ENCODE peak calls at places on chromosomes 2 and 18, in nine cellular contexts. Z is A549, E is suprapubic skin, O is sigmoid colon, L is gastrocnemius medialis, X is prostate gland, H is IMR-90, M is heart left ventricle, U is testis. D is an unnamed sample. For H3K4me1, the result is how much of the 10 kb centered on the place peaks cover.

GRCh38 chr2:240569998-240570530 is 1.8 kb downstream of the RNPEPL1 start:
- DNase-seq in Z (no peak), E (peak), O (no peak), L (peak), X (no peak), H (no peak), M (peak), U (no peak), D (no peak)

GRCh38 chr18:53702480-53702879 is 522.0 kb downstream of the MBD2 start:
- DNase-seq in Z (no peak), E (no peak), O (no peak), L (no peak), X (no peak), H (no peak), M (no peak), U (no peak), D (no peak)

GRCh38 chr18:53946561-53946960 is 277.9 kb downstream of the MBD2 start:
- DNase-seq in Z (no peak), E (no peak), O (no peak), L (no peak), X (no peak), H (no peak), M (no peak), U (no peak), D (no peak)

GRCh38 chr18:80157708-80158343 is 48.8 kb downstream of the ADNP2 start:
- DNase-seq in Z (peak), E (peak), O (peak), L (peak), X (peak), H (peak), M (peak), U (peak), D (peak)

GRCh38 chr2:154264024-154264423 is 392.3 kb downstream of the GALNT13 start:
- DNase-seq in Z (peak), E (no peak), O (no peak), L (no peak), X (no peak), H (no peak), M (no peak), U (no peak), D (no peak)

GRCh38 chr2:160125366-160125765 is 63.0 kb upstream of the PLA2R1 start:
- DNase-seq in Z (no peak), E (no peak), O (no peak), L (no peak), X (no peak), H (no peak), M (no peak), U (no peak), D (no peak)

GRCh38 chr2:46793423-46794416 is 121.9 kb downstream of the MCFD2 start:
- DNase-seq in Z (no peak), E (no peak), O (no peak), L (no peak), X (no peak), H (no peak), M (no peak), U (no peak), D (no peak)

GRCh38 chr2:240293126-240293864 is 142.2 kb upstream of the GPC1 start:
- DNase-seq in Z (no peak), E (peak), O (no peak), L (peak), X (no peak), H (no peak), M (no peak), U (no peak), D (no peak)

GRCh38 chr18:55351980-55352714 is 235.8 kb downstream of the TCF4 start:
- DNase-seq in Z (no peak), E (no peak), O (no peak), L (no peak), X (no peak), H (peak), M (no peak), U (no peak), D (no peak)

GRCh38 chr2:71008342-71008741 is 13.7 kb upstream of the TEX261 start:
- DNase-seq in Z (no peak), E (no peak), O (no peak), L (no peak), X (no peak), H (no peak), M (no peak), U (no peak), D (no peak)

GRCh38 chr18:74778191-74778847 is 180.6 kb downstream of the ZNF407 start:
- DNase-seq in Z (no peak), E (no peak), O (no peak), L (no peak), X (no peak), H (peak), M (no peak), U (no peak), D (no peak)

GRCh38 chr2:123993728-123994323 is 31.3 kb upstream of the CNTNAP5 start:
- DNase-seq in Z (peak), E (peak), O (peak), L (no peak), X (no peak), H (no peak), M (no peak), U (peak), D (no peak)

GRCh38 chr2:147025611-147026010 is 819.2 kb upstream of the ACVR2A start:
- DNase-seq in Z (no peak), E (no peak), O (no peak), L (no peak), X (peak), H (no peak), M (no peak), U (no peak), D (no peak)

GRCh38 chr2:96470636-96471035 is 34.5 kb downstream of the NEURL3 start:
- DNase-seq in Z (peak), E (no peak), O (no peak), L (no peak), X (no peak), H (peak), M (peak), U (peak), D (peak)

GRCh38 chr18:8730080-8730827 is 24.9 kb downstream of the MTCL1 start:
- DNase-seq in Z (peak), E (no peak), O (peak), L (no peak), X (peak), H (peak), M (peak), U (peak), D (peak)

GRCh38 chr2:38515155-38516074 is 87.3 kb downstream of the HNRNPLL start:
- DNase-seq in Z (no peak), E (no peak), O (peak), L (peak), X (peak), H (peak), M (peak), U (peak), D (no peak)

GRCh38 chr2:118249970-118250369 is 161.7 kb downstream of the INSIG2 start:
- DNase-seq in Z (no peak), E (no peak), O (no peak), L (no peak), X (no peak), H (peak), M (no peak), U (no peak), D (no peak)

GRCh38 chr2:70946832-70947442 is 11.2 kb downstream of the ATP6V1B1 start:
- DNase-seq in Z (peak), E (peak), O (peak), L (no peak), X (no peak), H (peak), M (peak), U (peak), D (peak)

GRCh38 chr2:127305985-127306585 is 12.1 kb upstream of the ERCC3 start:
- DNase-seq in Z (no peak), E (no peak), O (no peak), L (no peak), X (no peak), H (no peak), M (no peak), U (no peak), D (no peak)

GRCh38 chr2:19504400-19505198 is 146.2 kb upstream of the OSR1 start:
- DNase-seq in Z (peak), E (no peak), O (no peak), L (no peak), X (no peak), H (no peak), M (no peak), U (no peak), D (no peak)

GRCh38 chr2:77513191-77513590 is 9.0 kb downstream of the LRRTM4 start:
- DNase-seq in Z (no peak), E (no peak), O (no peak), L (no peak), X (no peak), H (no peak), M (no peak), U (no peak), D (no peak)

GRCh38 chr2:38138419-38138818 is 62.5 kb upstream of the CYP1B1 start:
- DNase-seq in Z (no peak), E (no peak), O (no peak), L (no peak), X (no peak), H (no peak), M (no peak), U (no peak), D (no peak)

GRCh38 chr18:56986829-56987228 is 160.1 kb upstream of the BOD1L2 start:
- DNase-seq in Z (no peak), E (no peak), O (no peak), L (no peak), X (no peak), H (no peak), M (no peak), U (no peak), D (no peak)

GRCh38 chr18:71028285-71028762 is 739.5 kb downstream of the SOCS6 start:
- DNase-seq in Z (no peak), E (no peak), O (no peak), L (no peak), X (no peak), H (no peak), M (no peak), U (no peak), D (no peak)

GRCh38 chr2:20490300-20491181 is 43.7 kb downstream of the RHOB start:
- DNase-seq in Z (no peak), E (peak), O (peak), L (peak), X (peak), H (peak), M (no peak), U (peak), D (peak)

GRCh38 chr2:36697424-36698066 is 1.0 kb downstream of the VIT start:
- DNase-seq in Z (no peak), E (no peak), O (no peak), L (no peak), X (no peak), H (peak), M (no peak), U (no peak), D (no peak)

GRCh38 chr2:190180313-190181065 is 118.0 kb upstream of the MSTN start:
- DNase-seq in Z (peak), E (peak), O (peak), L (peak), X (peak), H (no peak), M (peak), U (peak), D (peak)

GRCh38 chr2:18490901-18491300 is 69.6 kb downstream of the RDH14 start:
- DNase-seq in Z (no peak), E (no peak), O (no peak), L (no peak), X (no peak), H (no peak), M (no peak), U (no peak), D (no peak)

GRCh38 chr18:73923866-73924265 is 223.8 kb downstream of the FBXO15 start:
- DNase-seq in Z (no peak), E (no peak), O (no peak), L (no peak), X (no peak), H (peak), M (no peak), U (no peak), D (no peak)

GRCh38 chr18:47985837-47986236 is 55.4 kb upstream of the SMAD2 start:
- DNase-seq in Z (no peak), E (no peak), O (no peak), L (no peak), X (no peak), H (no peak), M (no peak), U (no peak), D (no peak)

GRCh38 chr2:23092831-23093230 is 292.1 kb upstream of the KLHL29 start:
- DNase-seq in Z (no peak), E (no peak), O (no peak), L (no peak), X (no peak), H (peak), M (no peak), U (no peak), D (no peak)

GRCh38 chr2:41963661-41964525 is 83.9 kb upstream of the PKDCC start:
- DNase-seq in Z (no peak), E (no peak), O (peak), L (peak), X (no peak), H (peak), M (no peak), U (peak), D (peak)

GRCh38 chr2:58146707-58147106 is 94.4 kb downstream of the FANCL start:
- DNase-seq in Z (no peak), E (no peak), O (no peak), L (no peak), X (no peak), H (peak), M (no peak), U (no peak), D (no peak)

GRCh38 chr2:60966465-60967405 is 50.8 kb upstream of the PEX13 start:
- DNase-seq in Z (no peak), E (no peak), O (no peak), L (no peak), X (no peak), H (no peak), M (no peak), U (no peak), D (no peak)

GRCh38 chr2:212299943-212300342 is 238.7 kb downstream of the ERBB4 start:
- DNase-seq in Z (no peak), E (no peak), O (no peak), L (no peak), X (no peak), H (no peak), M (no peak), U (no peak), D (no peak)

GRCh38 chr2:170843656-170844055 is 27.0 kb downstream of the GAD1 start:
- DNase-seq in Z (no peak), E (no peak), O (no peak), L (no peak), X (no peak), H (peak), M (no peak), U (no peak), D (no peak)

GRCh38 chr2:109527079-109527478 is 86.7 kb downstream of the SEPTIN10 start:
- DNase-seq in Z (no peak), E (peak), O (peak), L (peak), X (no peak), H (no peak), M (no peak), U (no peak), D (no peak)

GRCh38 chr2:120866483-120867140 is 130.9 kb downstream of the GLI2 start:
- DNase-seq in Z (no peak), E (no peak), O (peak), L (no peak), X (no peak), H (no peak), M (no peak), U (no peak), D (peak)

DNA sequence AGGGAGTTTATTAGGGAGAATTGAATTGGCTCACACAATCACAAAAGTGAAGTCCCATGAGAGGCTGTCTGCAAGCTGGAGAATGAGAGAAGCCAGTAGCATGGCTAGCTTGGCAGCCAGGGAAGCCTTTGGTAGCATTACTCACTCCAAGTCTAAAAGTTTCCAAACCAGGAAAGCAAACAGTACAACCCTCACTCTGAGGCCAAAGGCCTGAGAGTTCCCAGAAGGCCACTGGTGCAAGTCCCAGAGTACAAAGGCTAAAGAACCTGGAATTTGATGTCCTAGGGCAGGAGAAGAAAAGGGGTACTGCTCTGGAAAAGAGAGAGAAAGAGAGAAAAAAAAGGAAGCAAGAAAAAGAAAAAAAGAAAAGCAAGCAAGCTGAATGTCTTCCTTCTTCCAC is 318.2 kb downstream of the RND3 start:
- DNase-seq in Z (no peak), E (no peak), O (peak), L (peak), X (no peak), H (peak), M (no peak), U (no peak), D (no peak)
- TF ChIP-seq POLR2A in Z (no peak), E (no peak), O (no peak), L (no peak), X (no peak), H (no peak), M (no peak), U (no peak), D (no peak)

GRCh38 chr2:98161202-98161601 is 74.2 kb downstream of the VWA3B start:
- DNase-seq in Z (no peak), E (no peak), O (no peak), L (peak), X (no peak), H (no peak), M (no peak), U (no peak), D (no peak)
- H3K4me1 ChIP-seq in Z (under half), E (under half), O (under half), L (half or more), X (under half), H (under half), M (under half), U (under half), D (under half)

GRCh38 chr2:200966770-200967169 is 3.3 kb upstream of the ORC2 start:
- DNase-seq in Z (peak), E (no peak), O (no peak), L (no peak), X (no peak), H (peak), M (no peak), U (no peak), D (no peak)
- TF ChIP-seq CTCF in Z (no peak), E (no peak), O (no peak), L (no peak), X (no peak), H (peak), M (no peak), U (no peak), D (no peak)

DNA sequence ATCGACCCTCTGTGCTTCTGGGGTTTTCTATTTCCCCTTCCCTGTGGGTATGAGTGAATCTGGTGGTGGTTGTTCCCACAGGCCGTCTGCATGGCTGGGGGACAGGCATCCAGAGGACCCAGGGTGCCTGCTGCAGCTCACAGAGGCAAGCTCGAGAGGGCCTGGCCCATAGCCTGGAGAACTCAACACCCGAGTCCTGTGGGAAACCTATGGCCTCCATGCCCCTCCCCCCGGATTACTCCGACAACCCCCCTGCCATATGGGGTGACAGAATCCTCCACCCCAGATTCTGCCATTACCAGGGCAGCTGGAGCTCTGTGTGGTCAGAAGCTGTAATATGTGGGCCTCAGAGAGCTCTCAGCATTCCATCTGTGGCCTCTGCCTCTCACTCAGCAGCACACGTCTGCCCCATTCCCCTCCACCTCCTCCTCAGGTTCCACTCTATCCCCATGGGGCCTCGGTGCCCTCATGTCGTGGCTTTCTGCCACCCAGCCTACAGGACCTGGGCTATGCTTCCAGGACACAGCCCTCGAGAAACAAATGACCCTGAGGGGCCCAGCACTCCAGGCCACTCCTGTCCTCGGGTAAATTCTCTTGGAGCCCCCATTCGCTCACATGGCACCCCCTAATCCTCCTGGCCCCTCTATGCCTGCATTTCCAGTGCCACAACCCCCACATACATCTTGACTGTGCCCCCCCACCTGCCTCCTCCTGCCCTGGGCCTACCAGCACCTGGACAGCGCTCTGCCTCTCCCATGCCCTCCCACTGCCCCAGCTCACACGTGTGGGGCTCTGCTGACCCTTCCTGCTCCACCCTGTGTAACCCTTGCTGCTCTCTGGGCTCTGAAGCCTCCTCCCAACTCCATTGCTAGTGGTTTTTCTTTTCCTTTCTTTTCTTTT is 3.6 kb downstream of the MZT2A start:
- DNase-seq in Z (no peak), E (no peak), O (no peak), L (no peak), X (no peak), H (no peak), M (no peak), U (no peak), D (no peak)
- TF ChIP-seq POLR2A in Z (no peak), E (no peak), O (no peak), L (no peak), X (no peak), H (no peak), M (no peak), U (no peak), D (no peak)

DNA sequence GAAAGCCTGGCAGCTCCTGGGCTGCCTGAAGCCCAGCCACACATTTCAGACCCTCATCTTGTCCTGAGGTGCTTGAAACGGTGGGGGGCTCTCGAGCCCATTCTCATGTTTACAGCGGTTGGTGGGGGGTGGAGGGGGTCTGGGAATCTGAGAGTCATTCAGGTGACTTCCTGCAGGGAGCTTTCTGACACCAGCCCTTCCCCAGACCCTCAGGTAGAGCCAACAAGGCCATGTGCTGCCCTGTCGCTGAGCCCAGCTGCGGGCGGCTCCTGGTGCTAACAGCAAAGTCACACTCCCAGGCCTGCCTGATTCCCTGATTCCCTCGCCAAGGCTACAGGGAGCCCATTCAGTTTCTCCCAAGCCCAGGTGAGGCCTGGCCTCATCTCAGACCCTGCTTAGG is 324.9 kb upstream of the MEX3C start:
- DNase-seq in Z (no peak), E (no peak), O (no peak), L (no peak), X (no peak), H (no peak), M (no peak), U (no peak), D (no peak)
- H3K4me1 ChIP-seq in Z (under half), E (under half), O (under half), L (under half), X (under half), H (under half), M (under half), U (under half), D (under half)

GRCh38 chr2:150332378-150332777 is 155.1 kb downstream of the RND3 start:
- DNase-seq in Z (no peak), E (no peak), O (no peak), L (no peak), X (peak), H (no peak), M (no peak), U (no peak), D (no peak)
- TF ChIP-seq CTCF in Z (no peak), E (no peak), O (no peak), L (no peak), X (peak), H (no peak), M (no peak), U (no peak), D (no peak)

D was measured in Peyer's patch.